ENCODE peak calls at places on chromosomes 13 and 19, in four cellular contexts. O is uterus, J is lung, T is lower lobe of right lung. S is an unnamed sample.

GRCh38 chr13:97318532-97318931 is 96.4 kb downstream of the MBNL2 start:
- DNase-seq in O (no peak), J (no peak), T (no peak), S (no peak)

GRCh38 chr19:778910-779653 is 18.2 kb upstream of the PTBP1 start:
- DNase-seq in O (peak; percentile 49), J (peak; percentile 72), T (no peak), S (peak; percentile 95)

GRCh38 chr13:23805015-23805583 is 84.1 kb downstream of the MIPEP start:
- DNase-seq in O (no peak), J (no peak), T (no peak), S (no peak)

GRCh38 chr19:51698296-51698695 is 5.2 kb downstream of the SPACA6 start:
- DNase-seq in O (no peak), J (no peak), T (no peak), S (peak; percentile 94)

GRCh38 chr13:41011382-41011956 is 7.6 kb downstream of the ELF1 start:
- DNase-seq in O (no peak), J (no peak), T (no peak), S (no peak)

GRCh38 chr19:389246-389934 is 19.6 kb downstream of the C2CD4C start:
- DNase-seq in O (no peak), J (no peak), T (peak; percentile 36), S (peak; percentile 59)

GRCh38 chr13:38180100-38180499 is 169.6 kb upstream of the UFM1 start:
- DNase-seq in O (no peak), J (no peak), T (no peak), S (no peak)

GRCh38 chr19:38046254-38047047 is 139.4 kb downstream of the SIPA1L3 start:
- DNase-seq in O (no peak), J (no peak), T (no peak), S (no peak)

GRCh38 chr13:100646030-100646673 is 28.4 kb downstream of the TMTC4 start:
- DNase-seq in O (no peak), J (no peak), T (no peak), S (peak; percentile 87)

GRCh38 chr19:58117841-58118575 is 20.0 kb upstream of the ZSCAN18 start:
- DNase-seq in O (no peak), J (no peak), T (no peak), S (peak; percentile 34)

GRCh38 chr19:28406237-28406596 is 806.7 kb downstream of the UQCRFS1 start:
- DNase-seq in O (no peak), J (no peak), T (no peak), S (no peak)

GRCh38 chr19:36773223-36773579 is 594 bp upstream of the ZNF850 start:
- DNase-seq in O (no peak), J (no peak), T (no peak), S (no peak)

GRCh38 chr13:114068723-114069322 is 63.6 kb downstream of the RASA3 start:
- DNase-seq in O (peak; percentile 55), J (no peak), T (no peak), S (peak; percentile 89)

GRCh38 chr13:51731759-51732158 is 72.2 kb downstream of the DHRS12 start:
- DNase-seq in O (no peak), J (no peak), T (no peak), S (peak; percentile 77)

GRCh38 chr13:78978381-78978998 is 319.5 kb upstream of the OBI1 start:
- DNase-seq in O (no peak), J (peak; percentile 51), T (no peak), S (no peak)

DNA sequence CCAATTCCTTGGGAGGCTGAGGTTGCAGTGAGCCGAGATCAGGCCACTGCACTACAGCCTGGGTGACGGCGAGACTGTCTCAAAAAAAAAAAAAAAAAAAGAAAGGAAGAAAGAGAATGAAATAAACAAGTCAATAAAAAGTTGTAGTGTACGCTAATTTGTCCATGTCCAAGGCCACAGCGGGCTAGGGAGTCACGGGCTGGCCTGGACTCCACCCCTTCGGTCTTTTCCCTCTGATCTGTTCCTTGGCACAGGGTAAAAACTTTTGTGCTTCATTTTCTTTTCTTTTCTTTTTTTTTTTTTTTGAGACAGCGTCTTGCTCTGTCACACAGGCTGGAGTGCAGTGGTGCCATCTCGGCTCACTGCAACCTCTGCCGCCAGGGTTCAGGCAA is 19.4 kb upstream of the MKNK2 start:
- DNase-seq in O (no peak), J (no peak), T (no peak), S (peak; percentile 42)
- H3K4me1 ChIP-seq in O (no peaks in the 10 kb centered on the region), J (no peaks in the 10 kb centered on the region), T (peaks cover 20% of the 10 kb centered on the region), S (no peaks in the 10 kb centered on the region)

DNA sequence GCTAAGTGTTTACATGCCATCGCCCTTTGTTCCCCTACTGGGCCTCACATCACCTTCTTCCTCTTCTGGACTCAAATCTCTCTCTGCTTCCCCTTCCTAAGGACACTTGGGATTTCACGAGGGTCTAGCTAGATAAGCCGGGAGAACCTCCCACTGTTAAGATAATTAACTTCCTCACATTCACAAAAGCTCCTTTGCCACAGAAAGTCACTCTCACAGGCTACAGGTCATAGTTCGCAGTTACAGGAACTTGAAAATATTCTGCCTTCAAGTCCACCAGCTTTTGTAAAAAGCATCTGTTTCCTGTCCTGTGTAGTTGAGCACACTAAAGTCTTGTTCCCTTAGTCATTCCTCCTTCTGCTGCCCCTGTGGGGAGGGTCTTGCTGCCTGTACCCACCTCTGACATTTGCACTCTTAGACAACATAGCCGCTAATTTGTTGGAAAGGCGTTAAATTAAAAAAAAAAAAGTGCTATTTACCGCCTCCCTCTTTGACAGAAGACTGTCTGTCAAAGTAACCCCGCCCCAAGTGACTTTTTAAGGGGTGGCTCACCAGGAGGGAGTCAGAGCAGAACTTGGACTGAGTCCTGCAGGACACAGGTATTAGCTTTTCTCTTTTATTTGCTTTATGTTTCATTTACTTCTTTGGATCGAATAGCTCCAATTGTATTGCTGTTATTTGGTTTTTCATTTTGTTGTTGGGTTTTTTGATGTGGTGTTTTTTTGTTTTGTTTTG is 26.8 kb upstream of the CEACAM21 start:
- DNase-seq in O (no peak), J (no peak), T (no peak), S (no peak)
- H3K27me3 ChIP-seq in O (no peaks in the 10 kb centered on the region), J (no peaks in the 10 kb centered on the region), T (no peaks in the 10 kb centered on the region), S (peaks cover 13% of the 10 kb centered on the region)

GRCh38 chr19:18645035-18645511 is 8.2 kb downstream of the KLHL26 start:
- DNase-seq in O (no peak), J (no peak), T (no peak), S (peak; percentile 88)

GRCh38 chr19:18647371-18647767 is 10.5 kb downstream of the KLHL26 start:
- DNase-seq in O (no peak), J (no peak), T (no peak), S (peak; percentile 49)

GRCh38 chr19:18647807-18648206 is 11.0 kb downstream of the KLHL26 start:
- DNase-seq in O (no peak), J (no peak), T (no peak), S (peak; percentile 21)

GRCh38 chr19:18646535-18647370 is 9.9 kb downstream of the KLHL26 start:
- DNase-seq in O (no peak), J (no peak), T (no peak), S (peak; percentile 70)

DNA sequence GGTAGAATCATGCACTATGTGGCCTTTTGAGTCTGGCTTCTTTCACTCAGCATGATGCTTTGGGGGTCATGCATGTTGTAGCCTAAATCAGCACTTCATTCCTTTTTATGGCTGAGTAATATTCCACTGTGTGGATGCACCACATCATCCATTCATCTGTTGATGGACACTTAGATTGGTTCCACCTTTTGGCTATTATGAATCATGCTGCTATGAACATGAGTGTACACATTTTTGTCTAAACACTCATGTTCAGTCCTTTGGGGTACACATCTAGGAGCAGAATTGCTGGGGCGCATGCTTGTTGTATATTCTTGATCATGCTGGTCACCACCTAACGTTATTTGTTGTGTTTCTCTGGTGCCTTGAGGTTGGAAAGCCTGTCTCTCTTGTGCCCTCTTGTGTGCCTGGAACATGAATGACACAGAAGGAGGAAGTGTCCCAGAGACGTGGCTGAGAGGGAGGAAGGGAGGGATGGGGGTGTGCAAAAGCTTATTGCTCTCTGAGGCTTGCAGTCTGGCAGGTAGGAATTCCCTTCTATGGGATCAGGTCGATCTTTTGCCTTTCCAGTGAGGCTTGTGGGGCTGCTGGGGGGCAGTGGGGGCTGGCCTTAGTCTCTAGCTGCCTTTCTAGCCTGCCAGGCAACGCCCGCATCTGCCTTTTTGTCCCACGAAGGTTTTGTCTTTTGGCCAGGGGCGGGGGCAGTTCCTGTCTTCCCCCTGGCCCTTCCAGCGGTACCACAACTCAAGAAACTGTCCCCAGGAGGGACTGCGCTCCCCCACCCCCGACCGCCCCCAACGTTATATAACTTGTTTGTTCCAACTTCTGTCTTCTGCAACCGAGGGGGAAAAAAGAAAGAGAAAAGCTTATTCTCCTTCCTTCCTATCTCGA is 7.6 kb downstream of the KLHL26 start:
- DNase-seq in O (no peak), J (no peak), T (no peak), S (peak; percentile 75)
- TF ChIP-seq CTCF in O (no peak), J (no peak), T (no peak), S (no peak)

DNA sequence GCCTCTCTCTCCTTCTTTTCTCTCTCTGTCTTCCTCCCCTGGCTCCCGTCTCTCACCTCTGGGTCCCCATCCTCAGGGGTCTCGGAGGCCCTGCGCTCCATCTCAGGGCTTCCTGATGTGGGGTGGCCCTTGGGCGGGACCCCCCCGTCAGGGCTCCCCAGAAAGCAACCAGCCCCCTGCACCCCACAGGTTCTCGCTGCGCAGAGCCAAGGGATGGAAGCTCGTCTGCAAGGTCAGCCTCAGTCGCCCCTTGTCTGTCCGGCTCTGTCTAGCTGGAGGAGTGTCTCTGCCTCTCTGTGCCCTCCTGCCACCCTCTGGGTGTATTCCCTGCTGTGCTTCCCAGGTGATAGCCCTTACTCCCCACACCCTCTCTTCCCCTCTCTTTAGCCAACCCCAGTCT is at the start of gene SBK3:
- DNase-seq in O (no peak), J (no peak), T (no peak), S (peak; percentile 85)
- H3K4me1 ChIP-seq in O (no peaks in the 10 kb centered on the region), J (no peaks in the 10 kb centered on the region), T (peaks cover 17% of the 10 kb centered on the region), S (peaks cover 25% of the 10 kb centered on the region)

DNA sequence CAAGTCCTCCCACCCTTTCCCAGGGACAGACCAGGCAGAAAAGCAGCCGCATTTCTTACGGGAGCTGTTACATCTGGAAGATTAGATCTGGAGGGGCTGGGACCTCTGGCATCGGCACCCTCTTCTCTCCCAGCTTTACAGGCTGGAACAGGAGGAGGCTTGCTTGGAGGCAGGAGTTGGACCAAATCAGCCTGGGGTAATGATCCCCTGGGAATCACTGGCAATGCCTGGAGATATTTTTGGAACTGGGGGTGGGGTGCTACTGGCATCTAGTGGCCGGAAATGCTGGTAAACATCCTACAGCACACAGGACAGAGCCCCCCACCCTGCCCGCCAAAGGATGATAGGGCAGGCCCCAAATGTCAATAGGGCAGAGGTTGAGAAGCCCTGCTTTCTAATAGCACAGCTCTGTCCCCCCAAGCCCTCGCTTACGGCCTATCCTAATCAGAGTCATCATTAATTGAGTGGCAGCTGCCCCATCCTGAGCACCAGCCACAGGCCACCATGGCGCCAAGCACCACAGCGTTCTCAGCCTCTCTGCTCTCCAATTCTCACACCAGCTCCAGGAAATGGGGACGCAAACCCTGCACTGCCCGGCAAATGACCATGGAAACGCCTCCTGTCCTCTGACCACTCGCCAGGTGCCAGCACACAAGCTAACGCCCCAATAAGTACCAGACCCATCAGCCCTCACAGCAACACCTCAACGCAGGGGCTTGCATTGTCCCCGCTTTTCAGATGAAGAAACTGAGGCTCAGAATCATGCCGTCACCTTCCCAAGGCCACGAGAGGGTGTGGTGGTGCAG is 20.6 kb downstream of the LRRC4B start:
- DNase-seq in O (no peak), J (no peak), T (no peak), S (no peak)
- H3K27me3 ChIP-seq in O (no peaks in the 10 kb centered on the region), J (peaks cover 3% of the 10 kb centered on the region), T (peaks cover 30% of the 10 kb centered on the region), S (peaks cover 4% of the 10 kb centered on the region)

DNA sequence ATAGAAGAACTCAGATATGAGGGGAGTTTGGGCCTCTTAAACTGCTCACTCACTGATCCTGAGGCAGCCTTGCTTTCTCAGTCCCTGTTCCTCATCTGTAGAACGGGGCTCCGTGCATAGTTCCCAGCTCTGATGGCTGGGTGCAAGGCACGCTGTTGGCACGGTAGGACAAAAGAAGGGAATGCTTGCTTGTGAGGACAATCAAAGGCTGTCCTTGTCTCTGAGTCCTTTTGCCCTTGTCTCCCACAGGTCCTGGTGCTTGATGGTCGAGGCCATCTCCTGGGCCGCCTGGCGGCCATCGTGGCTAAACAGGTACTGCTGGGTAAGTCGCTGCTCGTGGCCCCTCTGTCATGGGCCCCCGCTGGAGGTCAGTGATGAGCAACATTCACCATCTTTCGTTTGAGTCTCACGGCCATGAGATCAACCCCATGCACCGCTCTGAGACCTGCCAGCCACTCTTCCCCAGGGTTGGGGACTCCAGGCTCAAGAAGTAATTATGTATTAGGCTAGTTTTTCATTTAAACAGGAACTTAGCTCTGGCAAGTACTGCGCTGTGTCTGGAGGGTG is 2.3 kb downstream of the RPL13A start:
- DNase-seq in O (no peak), J (no peak), T (no peak), S (no peak)
- TF ChIP-seq CTCF in O (no peak), J (no peak), T (no peak), S (no peak)

S was measured in osteoblast.